ENCODE peak calls at places on chromosomes 2 and 18, in seven cellular contexts. R is AG09309, N is cardiac fibroblast, D is PC-9, J is amniotic epithelial cell, L is PC-3, U is activated T-cell treated with anti-CD3 and anti-CD28 coated beads for 48 hours. I is an unnamed sample.

GRCh38 chr2:8599421-8600242 is 82.2 kb upstream of the ID2 start:
- DNase-seq in R (no peak), U (no peak), L (no peak), J (no peak), N (no peak), D (no peak), I (no peak)

GRCh38 chr2:193357508-193357907 is 1162.8 kb upstream of the TMEFF2 start:
- DNase-seq in J (no peak), U (no peak), N (no peak), L (no peak), D (no peak), R (no peak), I (no peak)

GRCh38 chr18:59605633-59606192 is 91.5 kb downstream of the CCBE1 start:
- DNase-seq in R (no peak), D (no peak), N (peak), J (peak), U (no peak), L (no peak), I (no peak)

GRCh38 chr18:46624127-46624526 is 32.9 kb downstream of the LOXHD1 start:
- DNase-seq in R (no peak), N (no peak), D (no peak), J (no peak), L (no peak), U (no peak), I (no peak)

GRCh38 chr18:45567123-45567522 is 48.2 kb upstream of the SLC14A2 start:
- DNase-seq in R (no peak), U (no peak), D (no peak), L (no peak), J (peak), N (no peak), I (no peak)

GRCh38 chr18:13285874-13286273 is 67.3 kb downstream of the LDLRAD4 start:
- DNase-seq in U (no peak), D (no peak), N (no peak), J (no peak), R (no peak), L (no peak), I (no peak)

GRCh38 chr2:195657634-195658540 is 861 bp downstream of the SLC39A10 start:
- DNase-seq in N (peak), D (peak), J (peak), L (peak), R (peak), U (peak), I (peak)

GRCh38 chr18:59516356-59517155 is 157.5 kb upstream of the LMAN1 start:
- DNase-seq in D (peak), N (peak), R (peak), U (no peak), J (peak), L (peak), I (peak)

GRCh38 chr2:218272531-218273212 is 2.4 kb downstream of the PNKD start:
- DNase-seq in D (peak), U (peak), L (peak), R (peak), J (peak), N (peak), I (peak)

GRCh38 chr18:44693030-44693784 is 12.5 kb downstream of the SETBP1 start:
- DNase-seq in J (no peak), N (peak), D (no peak), U (no peak), L (peak), R (no peak), I (no peak)

GRCh38 chr18:12507007-12507406 is 99.3 kb downstream of the PRELID3A start:
- DNase-seq in R (no peak), N (no peak), L (no peak), J (no peak), U (no peak), D (no peak), I (no peak)

GRCh38 chr18:3594760-3595241 is 144.8 kb downstream of the TGIF1 start:
- DNase-seq in D (no peak), U (no peak), N (peak), R (no peak), J (peak), L (peak), I (no peak)

GRCh38 chr2:114789989-114790388 is 347.5 kb downstream of the DPP10 start:
- DNase-seq in U (no peak), D (no peak), J (no peak), N (no peak), R (no peak), L (no peak), I (no peak)

GRCh38 chr2:871926-872680 is 78.5 kb upstream of the SNTG2 start:
- DNase-seq in N (no peak), D (no peak), U (no peak), R (no peak), L (no peak), J (no peak), I (no peak)

GRCh38 chr2:169771612-169772011 is 27.1 kb upstream of the SSB start:
- DNase-seq in L (peak), R (no peak), U (no peak), N (no peak), J (no peak), D (no peak), I (no peak)

GRCh38 chr2:43026451-43027102 is 199.8 kb downstream of the ZFP36L2 start:
- DNase-seq in N (no peak), L (no peak), D (no peak), J (no peak), R (no peak), U (no peak), I (no peak)

GRCh38 chr2:44793322-44793870 is 148.1 kb upstream of the SIX3 start:
- DNase-seq in R (no peak), J (peak), D (peak), U (no peak), L (peak), N (peak), I (peak)

GRCh38 chr2:165957030-165957675 is 3.6 kb upstream of the TTC21B start:
- DNase-seq in D (no peak), U (no peak), R (no peak), L (no peak), N (no peak), J (peak), I (no peak)

GRCh38 chr2:12027136-12027535 is 280.7 kb downstream of the LPIN1 start:
- DNase-seq in R (no peak), J (no peak), N (no peak), U (no peak), L (no peak), D (no peak), I (no peak)

GRCh38 chr2:224793961-224794360 is 77.8 kb upstream of the CCDC195 start:
- DNase-seq in R (peak), N (no peak), L (no peak), U (no peak), J (peak), D (no peak), I (peak)

GRCh38 chr18:68394705-68395104 is 320.2 kb downstream of the TMX3 start:
- DNase-seq in N (peak), D (no peak), J (no peak), R (no peak), U (no peak), L (peak), I (no peak)

GRCh38 chr18:10453885-10454772 is at the start of gene APCDD1:
- DNase-seq in D (no peak), N (no peak), U (no peak), J (peak), R (no peak), L (no peak), I (no peak)

GRCh38 chr18:55779461-55779710 is 191.4 kb upstream of the TCF4 start:
- DNase-seq in D (no peak), R (no peak), J (no peak), L (no peak), N (no peak), U (no peak), I (no peak)

GRCh38 chr18:56748698-56749268 is 97.6 kb downstream of the WDR7 start:
- DNase-seq in D (no peak), L (peak), R (peak), N (peak), U (no peak), J (peak), I (peak)

GRCh38 chr2:233855345-233855744 is 1.0 kb upstream of the HJURP start:
- DNase-seq in N (no peak), D (no peak), J (no peak), U (no peak), R (no peak), L (no peak), I (no peak)

GRCh38 chr2:226715347-226715990 is 84.2 kb downstream of the IRS1 start:
- DNase-seq in U (no peak), D (no peak), J (no peak), L (no peak), N (no peak), R (no peak), I (no peak)

GRCh38 chr2:73947412-73948018 is 20.8 kb downstream of the DGUOK start:
- DNase-seq in L (no peak), U (no peak), D (no peak), J (no peak), N (no peak), R (no peak), I (no peak)

GRCh38 chr18:27964811-27965210 is 212.1 kb downstream of the CDH2 start:
- DNase-seq in L (peak), J (peak), N (peak), U (no peak), D (peak), R (no peak), I (no peak)